ENCODE peak calls at places on chromosomes 11 and 22, in ten cellular contexts. F is cardiac muscle cell; N is aorta; Q is CD8-positive, alpha-beta memory T cell; V is ovary; G is breast epithelium; S is A549; L is body of pancreas; E is ascending aorta; I is IMR-90. H is an unnamed sample.
A peak's percentile ranks its signal among the peaks of the same experiment; 100 is the strongest.

GRCh38 chr11:19919050-19919561 is 206.5 kb downstream of the NAV2 start:
- DNase-seq in N (peak; percentile 84), I (peak; percentile 98), G (peak; percentile 73), L (peak; percentile 89), S (peak; percentile 82), F (no peak), Q (no peak), V (no peak), E (peak; percentile 58), H (no peak)

GRCh38 chr11:105609832-105610781 is at the start of gene GRIA4:
- DNase-seq in E (peak; percentile 8), F (peak; percentile 76), L (peak; percentile 24), G (no peak), Q (no peak), S (peak; percentile 1), V (peak; percentile 28), I (peak; percentile 74), N (peak; percentile 79), H (no peak)

GRCh38 chr22:33658775-33659174 is 261.5 kb downstream of the LARGE1 start:
- DNase-seq in I (peak; percentile 8), S (no peak), F (no peak), G (no peak), E (no peak), L (peak; percentile 14), V (no peak), N (no peak), Q (no peak), H (no peak)

GRCh38 chr22:35604671-35605457 is 12.3 kb downstream of the MB start:
- DNase-seq in I (no peak), Q (no peak), L (no peak), E (no peak), S (no peak), V (no peak), G (no peak), N (no peak), F (no peak), H (no peak)

GRCh38 chr11:105468154-105468553 is 141.7 kb upstream of the GRIA4 start:
- DNase-seq in V (no peak), S (no peak), N (no peak), E (no peak), Q (no peak), F (no peak), G (no peak), I (no peak), L (no peak), H (peak; percentile 34)

GRCh38 chr22:19631899-19632670 is 82.2 kb upstream of the SEPTIN5 start:
- DNase-seq in F (peak; percentile 36), S (peak; percentile 51), Q (no peak), V (no peak), L (no peak), E (no peak), N (peak; percentile 39), G (no peak), I (peak; percentile 27), H (peak; percentile 55)

GRCh38 chr11:125301301-125301700 is 136.8 kb downstream of the PKNOX2 start:
- DNase-seq in E (no peak), F (no peak), S (no peak), I (no peak), V (no peak), N (no peak), G (no peak), L (no peak), Q (no peak), H (no peak)

GRCh38 chr11:123776160-123776559 is 21.8 kb upstream of the OR6X1 start:
- DNase-seq in E (no peak), S (no peak), N (no peak), I (no peak), G (no peak), L (no peak), Q (no peak), F (no peak), V (no peak), H (no peak)

GRCh38 chr11:2382927-2383822 is 6.1 kb downstream of the CD81 start:
- DNase-seq in L (no peak), F (peak; percentile 87), I (peak; percentile 63), G (no peak), V (peak; percentile 66), N (no peak), E (no peak), Q (no peak), S (no peak), H (no peak)

GRCh38 chr11:2380396-2380795 is 3.3 kb downstream of the CD81 start:
- DNase-seq in S (no peak), V (no peak), F (no peak), I (no peak), G (no peak), Q (no peak), E (no peak), L (no peak), N (no peak), H (no peak)

GRCh38 chr11:2380807-2381350 is 3.8 kb downstream of the CD81 start:
- DNase-seq in E (peak; percentile 63), Q (no peak), S (no peak), L (peak; percentile 53), N (no peak), G (no peak), F (no peak), V (peak; percentile 47), I (no peak), H (no peak)

GRCh38 chr11:2382129-2382517 is 5.0 kb downstream of the CD81 start:
- DNase-seq in L (no peak), N (no peak), I (no peak), S (no peak), G (no peak), F (no peak), V (no peak), E (no peak), Q (no peak), H (no peak)

GRCh38 chr11:2381494-2382128 is 4.5 kb downstream of the CD81 start:
- DNase-seq in V (peak; percentile 27), F (no peak), E (no peak), L (no peak), Q (no peak), S (no peak), N (no peak), G (no peak), I (no peak), H (no peak)
- H3K4me1 ChIP-seq in V (peaks cover 48% of the 10 kb centered on the region), F (peaks cover 22% of the 10 kb centered on the region), E (peaks cover 63% of the 10 kb centered on the region), L (peaks cover 80% of the 10 kb centered on the region), Q (peaks cover 60% of the 10 kb centered on the region), S (peaks cover 47% of the 10 kb centered on the region), N (no peaks in the 10 kb centered on the region), G (peaks cover 54% of the 10 kb centered on the region), I (peaks cover 40% of the 10 kb centered on the region), H (peaks cover 11% of the 10 kb centered on the region)

GRCh38 chr11:127224276-127224675 is 223.7 kb upstream of the KIRREL3 start:
- DNase-seq in Q (no peak), E (no peak), S (no peak), F (no peak), I (no peak), G (no peak), N (no peak), V (no peak), L (no peak), H (no peak)

GRCh38 chr11:127223633-127224032 is 223.1 kb upstream of the KIRREL3 start:
- DNase-seq in N (no peak), L (no peak), V (no peak), Q (no peak), S (no peak), G (no peak), I (no peak), F (no peak), E (no peak), H (no peak)

GRCh38 chr11:127226959-127227358 is 226.4 kb upstream of the KIRREL3 start:
- DNase-seq in N (no peak), I (no peak), V (no peak), L (no peak), G (no peak), S (no peak), F (no peak), E (no peak), Q (no peak), H (no peak)

GRCh38 chr11:127226376-127226775 is 225.8 kb upstream of the KIRREL3 start:
- DNase-seq in I (no peak), L (no peak), Q (no peak), N (no peak), V (no peak), E (no peak), F (no peak), S (no peak), G (no peak), H (no peak)

GRCh38 chr11:127225619-127226018 is 225.0 kb upstream of the KIRREL3 start:
- DNase-seq in F (no peak), I (no peak), N (no peak), G (no peak), S (no peak), V (no peak), E (no peak), Q (no peak), L (no peak), H (no peak)
- H3K4me3 ChIP-seq in F (no peak overlapping the region), I (no peak overlapping the region), N (no peak overlapping the region), G (no peak overlapping the region), S (no peak overlapping the region), V (no peak overlapping the region), E (no peak overlapping the region), Q (no peak overlapping the region), L (no peak overlapping the region), H (no peak overlapping the region)

GRCh38 chr11:102589047-102589459 is 36.1 kb downstream of the MMP20 start:
- DNase-seq in S (no peak), Q (no peak), N (no peak), I (no peak), G (no peak), E (no peak), L (no peak), V (no peak), F (no peak), H (no peak)
- H3K4me1 ChIP-seq in S (peaks cover 3% of the 10 kb centered on the region), Q (no peaks in the 10 kb centered on the region), N (no peaks in the 10 kb centered on the region), I (no peaks in the 10 kb centered on the region), G (no peaks in the 10 kb centered on the region), E (no peaks in the 10 kb centered on the region), L (no peaks in the 10 kb centered on the region), V (no peaks in the 10 kb centered on the region), F (no peaks in the 10 kb centered on the region), H (peaks cover 4% of the 10 kb centered on the region)

GRCh38 chr11:48108231-48109045 is 108.2 kb upstream of the OR4B1 start:
- DNase-seq in E (no peak), V (no peak), G (no peak), Q (no peak), L (no peak), N (no peak), F (no peak), I (no peak), S (no peak), H (no peak)

GRCh38 chr11:48104562-48104924 is 112.1 kb upstream of the OR4B1 start:
- DNase-seq in G (no peak), E (no peak), V (no peak), L (no peak), I (no peak), N (no peak), S (no peak), F (no peak), Q (no peak), H (no peak)

GRCh38 chr11:48105096-48105990 is 111.3 kb upstream of the OR4B1 start:
- DNase-seq in I (no peak), L (no peak), Q (no peak), N (no peak), G (no peak), S (no peak), F (no peak), V (no peak), E (no peak), H (no peak)

GRCh38 chr11:48107188-48107704 is 109.4 kb upstream of the OR4B1 start:
- DNase-seq in E (no peak), G (no peak), L (no peak), F (no peak), S (no peak), I (peak; percentile 67), V (no peak), Q (no peak), N (no peak), H (no peak)

DNA sequence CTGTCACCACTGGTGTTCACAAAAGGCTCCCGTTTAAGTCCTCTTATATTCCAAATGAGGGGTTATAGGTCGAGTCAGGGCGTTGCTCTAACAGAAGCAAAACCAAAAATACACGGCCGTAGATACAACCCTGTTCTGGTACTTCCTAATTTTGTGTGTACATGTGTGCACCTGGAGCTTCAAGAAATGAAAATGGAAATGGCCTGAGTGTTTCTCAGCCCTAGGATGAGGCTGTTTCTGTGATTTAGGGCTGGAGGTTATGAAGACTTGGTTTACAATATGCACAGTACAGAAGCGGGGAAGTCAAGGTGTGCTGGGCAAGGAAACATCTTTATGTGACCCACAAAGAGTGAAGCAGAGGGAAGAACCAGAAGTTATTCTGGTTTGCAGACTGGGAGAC is 110.4 kb upstream of the OR4B1 start:
- DNase-seq in F (no peak), N (no peak), S (no peak), I (no peak), L (no peak), E (no peak), Q (no peak), G (no peak), V (no peak), H (no peak)
- H3K4me3 ChIP-seq in F (no peak overlapping the region), N (no peak overlapping the region), S (no peak overlapping the region), I (no peak overlapping the region), L (no peak overlapping the region), E (no peak overlapping the region), Q (no peak overlapping the region), G (no peak overlapping the region), V (no peak overlapping the region), H (no peak overlapping the region)